ENCODE peak calls at places on chromosomes 5 and 9, in eight cellular contexts. K is GM12865; E is naive thymus-derived CD4-positive, alpha-beta T cell; G is CD8-positive, alpha-beta memory T cell; C is AG04449; D is hepatocyte; A is fibroblast of lung; U is tibial nerve. B is an unnamed sample.

GRCh38 chr5:109805882-109806281 is 116.2 kb downstream of the MAN2A1 start:
- DNase-seq in K (no peak), E (no peak), G (no peak), C (no peak), D (no peak), A (no peak), U (no peak), B (peak)

GRCh38 chr5:110354896-110355295 is 371.6 kb downstream of the TMEM232 start:
- DNase-seq in K (no peak), E (no peak), G (no peak), C (no peak), D (no peak), A (no peak), U (peak), B (no peak)

GRCh38 chr9:37331871-37332270 is 90.6 kb upstream of the GRHPR start:
- DNase-seq in K (no peak), E (no peak), G (no peak), C (no peak), D (no peak), A (no peak), U (no peak), B (no peak)

GRCh38 chr5:174545926-174546325 is 178.5 kb upstream of the MSX2 start:
- DNase-seq in K (peak), E (no peak), G (no peak), C (no peak), D (no peak), A (no peak), U (no peak), B (no peak)

GRCh38 chr5:158640581-158640980 is 459.1 kb downstream of the EBF1 start:
- DNase-seq in K (no peak), E (no peak), G (no peak), C (no peak), D (peak), A (peak), U (no peak), B (no peak)

GRCh38 chr5:123512631-123513461 is 869 bp downstream of the CSNK1G3 start:
- DNase-seq in K (peak), E (peak), G (peak), C (no peak), D (peak), A (peak), U (peak), B (peak)

GRCh38 chr5:41181691-41182564 is 31.4 kb downstream of the C6 start:
- DNase-seq in K (no peak), E (no peak), G (no peak), C (no peak), D (no peak), A (no peak), U (no peak), B (peak)

GRCh38 chr9:16361118-16361517 is 509.4 kb downstream of the BNC2 start:
- DNase-seq in K (no peak), E (no peak), G (no peak), C (no peak), D (no peak), A (peak), U (no peak), B (no peak)

GRCh38 chr5:170523129-170523497 is 19.3 kb downstream of the KCNIP1 start:
- DNase-seq in K (no peak), E (no peak), G (no peak), C (no peak), D (no peak), A (peak), U (no peak), B (no peak)

GRCh38 chr5:138686668-138687067 is 66.6 kb upstream of the CTNNA1 start:
- DNase-seq in K (no peak), E (no peak), G (no peak), C (no peak), D (no peak), A (peak), U (no peak), B (no peak)

GRCh38 chr5:1504244-1504595 is 19.5 kb downstream of the LPCAT1 start:
- DNase-seq in K (peak), E (no peak), G (no peak), C (no peak), D (no peak), A (no peak), U (no peak), B (no peak)
- H3K4me3 ChIP-seq in K (peak), E (no peak), G (no peak), C (no peak), D (no peak), A (no peak), U (no peak), B (no peak)

DNA sequence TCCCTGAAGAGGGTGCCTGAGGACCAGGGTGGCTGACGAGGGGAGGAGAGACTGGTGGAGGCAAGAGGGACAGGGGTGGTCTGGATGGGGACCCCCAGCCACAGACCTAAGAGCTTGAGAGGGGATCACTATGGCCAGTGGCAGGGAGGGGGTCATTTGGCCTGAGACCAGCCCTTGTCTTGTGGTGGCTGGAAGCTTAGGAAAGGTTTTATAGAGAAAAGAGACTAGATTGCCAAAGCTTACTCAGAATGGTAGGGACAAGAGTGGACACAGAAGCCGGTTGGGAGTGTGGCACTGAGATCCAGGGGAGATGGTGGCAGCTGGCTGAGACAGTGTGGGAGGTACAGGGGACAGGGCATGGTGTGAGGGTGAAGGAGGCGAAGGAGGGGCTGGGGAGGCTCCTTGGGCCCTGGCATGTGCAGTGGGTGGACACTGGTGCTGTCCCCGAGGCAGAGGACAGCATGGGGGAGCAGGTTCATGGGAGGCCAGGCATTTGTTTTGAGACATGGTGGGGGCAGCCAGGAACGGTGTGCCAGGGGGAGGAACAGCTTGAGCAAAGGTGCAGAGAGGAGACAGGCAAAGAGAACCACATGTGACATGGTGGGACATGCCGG is 123.0 kb downstream of the C9orf50 start:
- DNase-seq in K (no peak), E (no peak), G (no peak), C (no peak), D (no peak), A (no peak), U (no peak), B (no peak)
- H3K4me3 ChIP-seq in K (no peak), E (no peak), G (no peak), C (peak), D (peak), A (peak), U (peak), B (no peak)

GRCh38 chr5:107936532-107936931 is 265.8 kb upstream of the EFNA5 start:
- DNase-seq in K (no peak), E (no peak), G (no peak), C (no peak), D (no peak), A (no peak), U (no peak), B (no peak)
- H3K4me3 ChIP-seq in K (no peak), E (no peak), G (no peak), C (no peak), D (no peak), A (no peak), U (no peak), B (no peak)

GRCh38 chr9:96071245-96072124 is 196.0 kb downstream of the ERCC6L2 start:
- DNase-seq in K (peak), E (no peak), G (no peak), C (no peak), D (peak), A (peak), U (no peak), B (peak)
- H3K4me3 ChIP-seq in K (no peak), E (no peak), G (no peak), C (no peak), D (no peak), A (no peak), U (no peak), B (no peak)

DNA sequence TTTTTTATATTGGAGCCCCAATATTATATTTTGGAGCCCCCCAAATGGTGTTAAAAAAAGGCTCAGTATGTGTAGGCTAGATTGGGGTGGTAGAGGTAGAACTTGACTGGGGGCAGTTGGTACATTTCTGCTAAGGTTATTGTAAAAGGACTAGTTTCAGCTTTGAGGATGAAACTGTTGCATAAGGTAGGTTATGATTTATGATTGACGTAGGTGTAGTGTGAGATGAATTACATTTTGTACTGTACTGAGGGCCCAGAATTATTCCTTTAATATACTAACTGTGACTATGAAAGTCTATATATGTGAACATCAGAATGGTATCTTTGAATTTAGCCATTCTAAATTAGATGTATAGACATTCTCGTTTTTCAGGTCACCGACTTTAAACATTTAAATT is 3.6 kb downstream of the RIC1 start:
- DNase-seq in K (peak), E (no peak), G (no peak), C (no peak), D (no peak), A (no peak), U (no peak), B (no peak)
- H3K4me3 ChIP-seq in K (peak), E (no peak), G (no peak), C (no peak), D (no peak), A (no peak), U (no peak), B (no peak)

GRCh38 chr5:107604146-107604910 is 66.4 kb downstream of the EFNA5 start:
- DNase-seq in K (peak), E (no peak), G (no peak), C (no peak), D (no peak), A (no peak), U (no peak), B (no peak)
- H3K4me3 ChIP-seq in K (peak), E (no peak), G (no peak), C (no peak), D (no peak), A (no peak), U (no peak), B (no peak)

B was measured in mesendoderm.